ENCODE peak calls at places on chromosomes 2 and 18, in seven cellular contexts. R, B, M, J, A, O and Q are unnamed samples.
A peak's percentile ranks its signal among the peaks of the same experiment; 100 is the strongest.

GRCh38 chr2:97785818-97786217 is 72.4 kb downstream of the ZAP70 start:
- DNase-seq in O (no peak), M (no peak), B (no peak), J (no peak), A (no peak), R (no peak), Q (no peak)

GRCh38 chr2:240999873-241000541 is 1.6 kb downstream of the SNED1 start:
- DNase-seq in R (no peak), A (no peak), O (no peak), M (no peak), B (no peak), J (no peak), Q (peak; percentile 28)

GRCh38 chr2:224689539-224689938 is 26.6 kb downstream of the CCDC195 start:
- DNase-seq in A (no peak), J (no peak), O (no peak), B (no peak), M (no peak), R (no peak), Q (no peak)

GRCh38 chr2:75140288-75140687 is 59.0 kb downstream of the TACR1 start:
- DNase-seq in R (no peak), J (peak; percentile 22), A (peak; percentile 31), O (no peak), B (no peak), M (no peak), Q (no peak)

GRCh38 chr18:32049393-32050161 is 31.0 kb downstream of the RNF125 start:
- DNase-seq in J (peak; percentile 26), B (peak; percentile 42), O (no peak), R (no peak), A (peak; percentile 92), M (no peak), Q (peak; percentile 38)

GRCh38 chr2:9076210-9076609 is 72.7 kb upstream of the MBOAT2 start:
- DNase-seq in R (no peak), M (no peak), O (no peak), J (no peak), B (no peak), A (no peak), Q (no peak)

GRCh38 chr2:132448771-132449170 is 32.2 kb downstream of the GPR39 start:
- DNase-seq in O (peak; percentile 48), R (no peak), J (peak; percentile 65), B (no peak), M (peak; percentile 18), A (no peak), Q (no peak)

GRCh38 chr18:53148056-53148574 is 808.1 kb downstream of the DCC start:
- DNase-seq in R (no peak), M (no peak), O (no peak), B (no peak), A (no peak), J (no peak), Q (no peak)

GRCh38 chr18:54558609-54559585 is 32.1 kb upstream of the DYNAP start:
- DNase-seq in B (no peak), O (peak; percentile 21), R (peak; percentile 11), M (no peak), J (peak; percentile 12), A (no peak), Q (no peak)

GRCh38 chr2:95375532-95376221 is 26.8 kb upstream of the FAHD2A start:
- DNase-seq in B (no peak), R (no peak), M (no peak), O (no peak), J (no peak), A (no peak), Q (no peak)

GRCh38 chr18:9914584-9915290 is 921 bp downstream of the VAPA start:
- DNase-seq in M (peak; percentile 45), R (peak; percentile 51), O (peak; percentile 55), B (peak; percentile 67), J (peak; percentile 66), A (peak; percentile 93), Q (peak; percentile 84)

GRCh38 chr2:176291335-176291734 is 22.1 kb downstream of the MTX2 start:
- DNase-seq in J (no peak), O (no peak), B (no peak), A (no peak), R (no peak), M (no peak), Q (no peak)

GRCh38 chr2:241314181-241314932 is 1.1 kb downstream of the HDLBP start:
- DNase-seq in B (no peak), O (no peak), M (peak; percentile 11), J (no peak), A (no peak), R (peak; percentile 62), Q (no peak)

GRCh38 chr2:197889041-197889440 is 84.6 kb downstream of the PLCL1 start:
- DNase-seq in B (no peak), A (no peak), O (peak; percentile 49), M (no peak), R (no peak), J (peak; percentile 31), Q (no peak)

GRCh38 chr2:42328148-42328833 is 32.7 kb downstream of the COX7A2L start:
- DNase-seq in J (peak; percentile 56), M (no peak), A (no peak), B (no peak), O (no peak), R (no peak), Q (no peak)

GRCh38 chr2:20588918-20589871 is 61.7 kb downstream of the HS1BP3 start:
- DNase-seq in J (no peak), B (peak; percentile 7), O (no peak), M (no peak), R (no peak), A (no peak), Q (no peak)

GRCh38 chr2:56969513-56969912 is 785.7 kb downstream of the CCDC85A start:
- DNase-seq in R (no peak), A (no peak), B (no peak), O (no peak), J (no peak), M (no peak), Q (no peak)

GRCh38 chr2:75464348-75464946 is 96.3 kb downstream of the EVA1A start:
- DNase-seq in M (no peak), B (no peak), J (peak; percentile 46), O (no peak), R (peak; percentile 39), A (no peak), Q (no peak)

GRCh38 chr2:24730481-24730880 is 62.7 kb downstream of the PTRHD1 start:
- DNase-seq in B (no peak), O (no peak), R (no peak), A (no peak), J (peak; percentile 83), M (no peak), Q (no peak)

GRCh38 chr2:127080941-127081769 is 25.8 kb downstream of the BIN1 start:
- DNase-seq in J (no peak), M (no peak), O (no peak), B (no peak), A (no peak), R (no peak), Q (no peak)

GRCh38 chr2:127078028-127078427 is 28.9 kb downstream of the BIN1 start:
- DNase-seq in J (no peak), M (no peak), A (no peak), O (no peak), B (no peak), R (no peak), Q (no peak)

GRCh38 chr2:127078691-127079270 is 28.2 kb downstream of the BIN1 start:
- DNase-seq in A (no peak), J (no peak), B (no peak), O (no peak), M (no peak), R (no peak), Q (no peak)

GRCh38 chr2:127080226-127080940 is 26.6 kb downstream of the BIN1 start:
- DNase-seq in O (no peak), J (no peak), A (no peak), M (no peak), R (peak; percentile 38), B (no peak), Q (no peak)

GRCh38 chr2:127079358-127079920 is 27.5 kb downstream of the BIN1 start:
- DNase-seq in B (no peak), A (no peak), R (no peak), M (no peak), J (no peak), O (no peak), Q (no peak)
- H3K4me3 ChIP-seq in B (no peak overlapping the region), A (no peak overlapping the region), R (no peak overlapping the region), M (no peak overlapping the region), J (no peak overlapping the region), O (no peak overlapping the region), Q (no peak overlapping the region)

GRCh38 chr2:222701233-222701632 is 29.8 kb downstream of the MOGAT1 start:
- DNase-seq in A (no peak), R (no peak), O (no peak), J (no peak), M (no peak), B (no peak), Q (no peak)
- TF ChIP-seq CTCF in A (no peak), R (no peak), O (no peak), J (no peak), M (no peak), B (no peak), Q (no peak)

GRCh38 chr2:188307850-188308283 is 16.2 kb downstream of the GULP1 start:
- DNase-seq in O (no peak), M (no peak), B (no peak), A (no peak), R (no peak), J (peak; percentile 22), Q (no peak)

GRCh38 chr2:188303363-188304031 is 11.8 kb downstream of the GULP1 start:
- DNase-seq in M (no peak), O (peak; percentile 73), R (no peak), B (no peak), A (no peak), J (peak; percentile 73), Q (no peak)

GRCh38 chr2:188308483-188308882 is 16.8 kb downstream of the GULP1 start:
- DNase-seq in J (no peak), R (no peak), A (no peak), B (no peak), M (no peak), O (no peak), Q (no peak)

GRCh38 chr2:188306271-188306670 is 14.6 kb downstream of the GULP1 start:
- DNase-seq in A (no peak), B (no peak), J (no peak), M (no peak), R (no peak), O (no peak), Q (no peak)

GRCh38 chr2:188305271-188305670 is 13.6 kb downstream of the GULP1 start:
- DNase-seq in R (no peak), A (no peak), M (no peak), J (no peak), O (peak; percentile 2), B (no peak), Q (no peak)
- H3K27ac ChIP-seq in R (no peak overlapping the region), A (no peak overlapping the region), M (no peak overlapping the region), J (no peak overlapping the region), O (peak overlapping the region; percentile 50), B (no peak overlapping the region), Q (no peak overlapping the region)

GRCh38 chr2:16767789-16768188 is 102.2 kb upstream of the CYRIA start:
- DNase-seq in J (no peak), A (no peak), O (no peak), B (no peak), M (no peak), R (no peak), Q (no peak)

GRCh38 chr2:16765356-16765755 is 99.7 kb upstream of the CYRIA start:
- DNase-seq in M (no peak), O (peak; percentile 13), J (no peak), A (no peak), B (no peak), R (no peak), Q (no peak)

GRCh38 chr2:16763493-16763899 is 97.9 kb upstream of the CYRIA start:
- DNase-seq in O (no peak), B (no peak), R (no peak), M (no peak), J (no peak), A (no peak), Q (no peak)

GRCh38 chr2:16763056-16763455 is 97.4 kb upstream of the CYRIA start:
- DNase-seq in J (no peak), R (no peak), B (no peak), M (no peak), O (no peak), A (no peak), Q (no peak)
- H3K4me3 ChIP-seq in J (no peak overlapping the region), R (no peak overlapping the region), B (no peak overlapping the region), M (no peak overlapping the region), O (no peak overlapping the region), A (no peak overlapping the region), Q (no peak overlapping the region)